ENCODE peak calls at places on chromosomes 7 and 10, in five cellular contexts. One of them, this sample, is unnamed.

GRCh38 chr7:128409435-128410091 is at the start of gene IMPDH1:
- DNase-seq in ovary: peak
- DNase-seq in adrenal gland: peak
- DNase-seq in prostate gland: peak
- DNase-seq in IMR-90: peak
- DNase-seq in this sample: peak

GRCh38 chr7:78301361-78301760 is 502.8 kb downstream of the PHTF2 start:
- DNase-seq in IMR-90: peak
- DNase-seq in prostate gland: no peak
- DNase-seq in adrenal gland: no peak
- DNase-seq in ovary: no peak
- DNase-seq in this sample: no peak

GRCh38 chr10:125252937-125253336 is 92.6 kb upstream of the CTBP2 start:
- DNase-seq in prostate gland: no peak
- DNase-seq in IMR-90: no peak
- DNase-seq in ovary: no peak
- DNase-seq in adrenal gland: no peak
- DNase-seq in this sample: no peak

GRCh38 chr10:131625041-131625440 is 275.8 kb upstream of the PPP2R2D start:
- DNase-seq in prostate gland: no peak
- DNase-seq in ovary: no peak
- DNase-seq in adrenal gland: no peak
- DNase-seq in IMR-90: no peak
- DNase-seq in this sample: no peak

GRCh38 chr7:140390466-140391190 is 7.7 kb downstream of the SLC37A3 start:
- DNase-seq in ovary: no peak
- DNase-seq in prostate gland: no peak
- DNase-seq in adrenal gland: no peak
- DNase-seq in IMR-90: peak
- DNase-seq in this sample: no peak

GRCh38 chr7:47771301-47771989 is 176.8 kb downstream of the PKD1L1 start:
- DNase-seq in prostate gland: no peak
- DNase-seq in ovary: no peak
- DNase-seq in adrenal gland: no peak
- DNase-seq in IMR-90: no peak
- DNase-seq in this sample: no peak

GRCh38 chr7:4204530-4205165 is 477.4 kb upstream of the FOXK1 start:
- DNase-seq in ovary: no peak
- DNase-seq in adrenal gland: no peak
- DNase-seq in IMR-90: no peak
- DNase-seq in prostate gland: no peak
- DNase-seq in this sample: no peak

GRCh38 chr7:46145412-46145811 is 224.3 kb upstream of the IGFBP3 start:
- DNase-seq in prostate gland: no peak
- DNase-seq in adrenal gland: peak
- DNase-seq in ovary: no peak
- DNase-seq in IMR-90: peak
- DNase-seq in this sample: peak

GRCh38 chr10:127424594-127425264 is 124.4 kb upstream of the NPS start:
- DNase-seq in prostate gland: no peak
- DNase-seq in ovary: no peak
- DNase-seq in IMR-90: peak
- DNase-seq in adrenal gland: no peak
- DNase-seq in this sample: peak

GRCh38 chr7:104979167-104979841 is 34.7 kb upstream of the KMT2E start:
- DNase-seq in prostate gland: peak
- DNase-seq in IMR-90: peak
- DNase-seq in adrenal gland: peak
- DNase-seq in ovary: peak
- DNase-seq in this sample: peak

GRCh38 chr10:36172054-36172531 is 530.0 kb upstream of the FZD8 start:
- DNase-seq in prostate gland: no peak
- DNase-seq in IMR-90: peak
- DNase-seq in ovary: no peak
- DNase-seq in adrenal gland: no peak
- DNase-seq in this sample: no peak

GRCh38 chr7:19442016-19442785 is 266.6 kb downstream of the POLR1F start:
- DNase-seq in prostate gland: no peak
- DNase-seq in ovary: no peak
- DNase-seq in adrenal gland: peak
- DNase-seq in IMR-90: peak
- DNase-seq in this sample: no peak

GRCh38 chr10:5043716-5044115 is 40.1 kb upstream of the AKR1C2 start:
- DNase-seq in prostate gland: peak
- DNase-seq in IMR-90: no peak
- DNase-seq in ovary: no peak
- DNase-seq in adrenal gland: no peak
- DNase-seq in this sample: no peak

GRCh38 chr10:93287775-93288174 is 194.4 kb downstream of the MYOF start:
- DNase-seq in IMR-90: no peak
- DNase-seq in prostate gland: no peak
- DNase-seq in ovary: no peak
- DNase-seq in adrenal gland: no peak
- DNase-seq in this sample: no peak

GRCh38 chr10:75238182-75239180 is 2.7 kb upstream of the COMTD1 start:
- DNase-seq in IMR-90: no peak
- DNase-seq in adrenal gland: no peak
- DNase-seq in prostate gland: no peak
- DNase-seq in ovary: no peak
- DNase-seq in this sample: peak

GRCh38 chr10:81303656-81304055 is 571.3 kb upstream of the NRG3 start:
- DNase-seq in adrenal gland: no peak
- DNase-seq in prostate gland: no peak
- DNase-seq in ovary: no peak
- DNase-seq in IMR-90: no peak
- DNase-seq in this sample: no peak

GRCh38 chr10:83432296-83433045 is 706.8 kb upstream of the GHITM start:
- DNase-seq in prostate gland: no peak
- DNase-seq in ovary: no peak
- DNase-seq in adrenal gland: no peak
- DNase-seq in IMR-90: no peak
- DNase-seq in this sample: no peak

GRCh38 chr10:61633665-61634064 is 29.1 kb upstream of the CABCOCO1 start:
- DNase-seq in prostate gland: no peak
- DNase-seq in IMR-90: peak
- DNase-seq in adrenal gland: no peak
- DNase-seq in ovary: no peak
- DNase-seq in this sample: no peak

GRCh38 chr10:128047337-128047736 is 78.9 kb downstream of the MKI67 start:
- DNase-seq in IMR-90: no peak
- DNase-seq in prostate gland: peak
- DNase-seq in adrenal gland: peak
- DNase-seq in ovary: no peak
- DNase-seq in this sample: peak

GRCh38 chr7:90657481-90657880 is 61.4 kb downstream of the CDK14 start:
- DNase-seq in prostate gland: no peak
- DNase-seq in IMR-90: no peak
- DNase-seq in ovary: no peak
- DNase-seq in adrenal gland: no peak
- DNase-seq in this sample: no peak

GRCh38 chr7:90660819-90661218 is 64.7 kb downstream of the CDK14 start:
- DNase-seq in IMR-90: no peak
- DNase-seq in adrenal gland: no peak
- DNase-seq in prostate gland: no peak
- DNase-seq in ovary: no peak
- DNase-seq in this sample: no peak

GRCh38 chr7:90660100-90660499 is 64.0 kb downstream of the CDK14 start:
- DNase-seq in ovary: no peak
- DNase-seq in IMR-90: no peak
- DNase-seq in adrenal gland: no peak
- DNase-seq in prostate gland: no peak
- DNase-seq in this sample: no peak

GRCh38 chr7:90655566-90655965 is 59.4 kb downstream of the CDK14 start:
- DNase-seq in IMR-90: peak
- DNase-seq in prostate gland: no peak
- DNase-seq in adrenal gland: no peak
- DNase-seq in ovary: no peak
- DNase-seq in this sample: no peak

GRCh38 chr7:90654718-90655427 is 58.8 kb downstream of the CDK14 start:
- DNase-seq in adrenal gland: no peak
- DNase-seq in IMR-90: no peak
- DNase-seq in prostate gland: no peak
- DNase-seq in ovary: no peak
- DNase-seq in this sample: no peak
- TF ChIP-seq CTCF in adrenal gland: no peak
- TF ChIP-seq CTCF in IMR-90: no peak
- TF ChIP-seq CTCF in prostate gland: no peak
- TF ChIP-seq CTCF in ovary: no peak
- TF ChIP-seq CTCF in this sample: no peak

DNA sequence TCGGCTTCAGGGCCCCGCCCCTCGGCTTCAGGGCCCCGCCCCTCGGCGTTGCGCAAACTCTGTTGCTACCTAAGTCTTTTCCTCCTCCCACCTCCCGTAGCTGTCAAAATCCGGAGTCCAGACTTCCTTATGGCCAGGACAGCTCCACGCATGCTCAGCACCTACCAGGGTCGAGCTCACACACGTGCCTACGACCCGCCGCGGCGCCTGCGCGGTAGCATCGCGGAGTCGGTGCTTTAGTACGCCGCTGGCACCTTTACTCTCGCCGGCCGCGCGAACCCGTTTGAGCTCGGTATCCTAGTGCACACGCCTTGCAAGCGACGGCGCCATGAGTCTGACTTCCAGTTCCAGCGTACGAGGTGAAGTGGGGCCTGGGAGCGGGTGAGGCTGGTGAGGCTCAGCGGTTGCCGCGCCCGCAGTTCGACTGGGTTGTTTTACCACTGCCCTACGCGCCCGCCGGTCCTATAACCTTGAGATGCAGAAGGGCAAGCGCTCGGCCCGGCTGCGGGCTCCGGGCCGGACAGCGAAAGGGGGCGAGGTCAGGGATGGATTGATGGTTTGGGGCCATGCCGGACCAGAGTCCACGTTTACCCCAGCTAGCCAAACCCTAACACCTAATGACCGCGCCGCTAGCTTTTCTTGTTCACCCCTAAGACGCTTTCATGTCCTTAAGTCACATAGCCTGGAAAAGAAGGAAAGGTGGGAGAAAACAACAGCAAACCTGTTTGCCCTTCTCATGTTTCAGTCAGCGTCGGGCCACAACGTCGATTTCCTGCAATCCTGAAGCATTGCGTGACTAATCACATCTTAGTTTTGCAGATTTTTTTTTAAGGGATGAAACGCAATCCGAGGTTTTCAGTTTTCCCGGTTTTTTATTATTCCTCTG is at the start of gene CISD1:
- DNase-seq in prostate gland: peak
- DNase-seq in ovary: peak
- DNase-seq in IMR-90: peak
- DNase-seq in adrenal gland: peak
- DNase-seq in this sample: peak
- TF ChIP-seq POLR2A in prostate gland: peak
- TF ChIP-seq POLR2A in ovary: peak
- TF ChIP-seq POLR2A in IMR-90: peak
- TF ChIP-seq POLR2A in adrenal gland: peak
- TF ChIP-seq POLR2A in this sample: peak

DNA sequence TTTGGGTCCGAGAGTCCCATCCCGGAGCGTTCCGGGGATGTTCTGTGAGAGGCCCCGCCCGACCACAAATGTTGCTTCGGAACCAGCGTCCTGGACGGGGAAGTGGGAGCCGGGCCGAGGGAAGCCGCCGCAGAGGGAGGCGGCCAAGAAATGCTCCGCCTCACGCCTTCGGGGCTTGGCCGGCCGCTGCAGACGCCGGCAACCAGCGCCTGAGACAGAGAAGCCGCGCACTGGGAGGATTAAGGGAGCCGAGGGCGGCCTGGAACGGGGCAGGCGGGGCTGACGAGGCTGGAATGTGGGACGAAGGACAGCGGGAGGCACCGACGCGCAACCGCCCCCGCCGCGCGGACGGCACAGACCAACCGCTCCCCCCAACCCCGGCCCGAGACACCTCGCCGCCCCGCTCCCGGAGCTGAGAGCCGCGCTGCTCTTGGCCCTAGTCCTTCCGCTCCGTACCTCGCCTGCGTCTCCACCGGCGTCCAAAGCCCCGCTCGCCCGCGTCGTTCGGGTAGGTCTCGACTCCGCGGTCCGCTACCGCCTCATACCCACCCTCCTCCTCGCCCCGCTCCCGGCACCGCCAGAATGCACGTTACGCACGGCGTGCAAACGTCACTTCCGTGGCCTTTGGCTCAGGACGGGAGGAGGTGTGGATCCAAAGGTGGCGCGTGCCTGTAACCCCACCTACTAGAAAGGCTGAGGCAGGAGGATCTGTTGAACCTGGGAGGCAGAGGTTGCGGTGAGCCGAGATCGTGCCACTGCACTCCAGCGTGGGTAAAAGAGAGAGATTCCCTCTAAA is 36.7 kb upstream of the KCTD7 start:
- DNase-seq in IMR-90: peak
- DNase-seq in ovary: peak
- DNase-seq in adrenal gland: peak
- DNase-seq in prostate gland: peak
- DNase-seq in this sample: peak
- H3K4me3 ChIP-seq in IMR-90: peak
- H3K4me3 ChIP-seq in ovary: peak
- H3K4me3 ChIP-seq in adrenal gland: peak
- H3K4me3 ChIP-seq in prostate gland: peak
- H3K4me3 ChIP-seq in this sample: peak

DNA sequence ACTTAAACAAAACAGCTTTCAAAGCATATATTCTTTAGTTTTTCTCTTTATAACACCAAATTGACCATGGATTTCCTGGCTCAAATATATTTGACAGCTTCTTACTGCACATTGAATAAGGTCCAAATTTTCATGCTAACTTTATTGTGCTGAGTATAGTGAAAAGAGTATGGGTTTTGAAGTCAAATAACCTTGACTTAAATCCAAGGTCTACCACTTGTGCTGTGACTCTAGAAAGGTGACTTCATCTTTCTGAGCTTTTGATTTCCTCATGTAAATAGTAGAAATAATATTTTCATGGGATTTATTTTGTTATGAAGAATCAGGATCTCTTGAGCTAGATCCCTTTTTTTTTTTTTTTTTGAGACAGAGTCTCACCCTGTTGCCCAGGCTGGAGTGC is 139.4 kb upstream of the GPR22 start:
- DNase-seq in prostate gland: no peak
- DNase-seq in ovary: no peak
- DNase-seq in IMR-90: no peak
- DNase-seq in adrenal gland: no peak
- DNase-seq in this sample: no peak
- TF ChIP-seq CTCF in prostate gland: no peak
- TF ChIP-seq CTCF in ovary: no peak
- TF ChIP-seq CTCF in IMR-90: no peak
- TF ChIP-seq CTCF in adrenal gland: no peak
- TF ChIP-seq CTCF in this sample: no peak

GRCh38 chr7:2519119-2519930 is at the start of gene LFNG:
- DNase-seq in IMR-90: peak
- DNase-seq in prostate gland: peak
- DNase-seq in adrenal gland: peak
- DNase-seq in ovary: peak
- DNase-seq in this sample: peak
- TF ChIP-seq POLR2A in IMR-90: peak
- TF ChIP-seq POLR2A in prostate gland: peak
- TF ChIP-seq POLR2A in adrenal gland: peak
- TF ChIP-seq POLR2A in ovary: peak
- TF ChIP-seq POLR2A in this sample: peak

This sample was measured in uterus.